ENCODE peak calls at places on chromosomes 7 and 10, in seven cellular contexts. I is SK-N-SH, J is HepG2, L is GM12878, Y is colonic mucosa, R is neural progenitor cell, Z is IMR-90. N is an unnamed sample.

GRCh38 chr7:22676385-22676784 is 50.6 kb upstream of the IL6 start:
- DNase-seq in J (no peak), Z (no peak), Y (no peak), I (no peak), R (no peak), L (no peak), N (no peak)

GRCh38 chr7:113026941-113027340 is 59.7 kb downstream of the GPR85 start:
- DNase-seq in J (no peak), R (peak), Z (peak), I (no peak), Y (no peak), L (no peak), N (no peak)

GRCh38 chr7:75993689-75994387 is 557 bp downstream of the TMEM120A start:
- DNase-seq in J (peak), I (peak), R (peak), Y (peak), Z (peak), L (no peak), N (no peak)

GRCh38 chr7:132650498-132650897 is 74.2 kb upstream of the PLXNA4 start:
- DNase-seq in Z (peak), R (no peak), L (no peak), I (no peak), Y (no peak), J (no peak), N (no peak)

GRCh38 chr7:84187087-84187805 is 7.3 kb downstream of the SEMA3A start:
- DNase-seq in Z (no peak), I (no peak), Y (no peak), R (no peak), J (no peak), L (no peak), N (no peak)

GRCh38 chr7:27424749-27425148 is 182.1 kb downstream of the EVX1 start:
- DNase-seq in R (no peak), J (no peak), Y (peak), Z (no peak), L (no peak), I (no peak), N (no peak)

GRCh38 chr10:110501142-110501937 is 3.6 kb downstream of the DUSP5 start:
- DNase-seq in L (peak), R (peak), I (peak), Z (peak), Y (peak), J (peak), N (no peak)

GRCh38 chr7:22005151-22005550 is 59.5 kb upstream of the CDCA7L start:
- DNase-seq in L (no peak), I (no peak), J (no peak), Y (no peak), Z (no peak), R (no peak), N (no peak)

GRCh38 chr10:28661035-28661434 is 16.3 kb upstream of the BAMBI start:
- DNase-seq in Z (peak), Y (no peak), I (no peak), J (no peak), R (no peak), L (no peak), N (no peak)

GRCh38 chr7:55075464-55075971 is 56.7 kb downstream of the EGFR start:
- DNase-seq in Z (no peak), J (no peak), L (no peak), Y (peak), I (no peak), R (no peak), N (no peak)

GRCh38 chr10:130053561-130053960 is 57.1 kb downstream of the C10orf143 start:
- DNase-seq in Z (no peak), I (no peak), R (no peak), Y (no peak), J (no peak), L (no peak), N (peak)

GRCh38 chr10:124403548-124403947 is 15.2 kb downstream of the OAT start:
- DNase-seq in L (peak), I (peak), Z (peak), R (peak), Y (no peak), J (peak), N (peak)

GRCh38 chr7:91836065-91836368 is 44.5 kb downstream of the MTERF1 start:
- DNase-seq in L (no peak), I (no peak), Z (peak), Y (no peak), R (no peak), J (no peak), N (no peak)

GRCh38 chr10:97774811-97775294 is 3.1 kb upstream of the SFRP5 start:
- DNase-seq in Y (no peak), J (peak), R (no peak), L (no peak), I (no peak), Z (no peak), N (no peak)

GRCh38 chr10:116848912-116849270 is 408 bp upstream of the ENO4 start:
- DNase-seq in Z (no peak), R (no peak), J (no peak), Y (no peak), L (no peak), I (no peak), N (no peak)

GRCh38 chr7:24824896-24825295 is 67.6 kb upstream of the GSDME start:
- DNase-seq in L (no peak), I (no peak), Y (no peak), J (no peak), Z (no peak), R (no peak), N (no peak)

GRCh38 chr10:132283604-132284382 is 24.0 kb downstream of the STK32C start:
- DNase-seq in R (no peak), Y (no peak), I (no peak), L (no peak), Z (no peak), J (peak), N (no peak)

GRCh38 chr10:13189946-13190345 is 28.6 kb downstream of the MCM10 start:
- DNase-seq in I (no peak), Y (no peak), J (no peak), Z (peak), L (no peak), R (no peak), N (no peak)

GRCh38 chr7:129914536-129915272 is 38.1 kb downstream of the UBE2H start:
- DNase-seq in R (no peak), Y (no peak), L (no peak), Z (no peak), J (no peak), I (no peak), N (no peak)

GRCh38 chr7:108201766-108202165 is 71.6 kb upstream of the LAMB4 start:
- DNase-seq in Z (no peak), J (no peak), R (no peak), I (no peak), L (no peak), Y (no peak), N (no peak)

GRCh38 chr7:87220026-87220733 is 648 bp upstream of the TMEM243 start:
- DNase-seq in Y (peak), R (peak), I (peak), Z (peak), L (no peak), J (peak), N (no peak)

GRCh38 chr7:41809487-41810257 is 106.8 kb upstream of the INHBA start:
- DNase-seq in Y (no peak), R (no peak), J (no peak), I (no peak), Z (peak), L (no peak), N (no peak)

GRCh38 chr7:92259610-92260247 is 14.0 kb downstream of the ANKIB1 start:
- DNase-seq in L (no peak), Z (no peak), J (no peak), R (no peak), Y (no peak), I (no peak), N (no peak)

GRCh38 chr7:98423043-98423442 is 22.2 kb upstream of the BAIAP2L1 start:
- DNase-seq in Z (peak), R (no peak), I (peak), L (no peak), Y (no peak), J (peak), N (no peak)

GRCh38 chr10:72539137-72539536 is 86.7 kb downstream of the MICU1 start:
- DNase-seq in I (no peak), Y (no peak), J (no peak), R (no peak), L (no peak), Z (no peak), N (no peak)

GRCh38 chr7:19522486-19522885 is 186.4 kb downstream of the POLR1F start:
- DNase-seq in Y (no peak), R (no peak), J (no peak), Z (peak), I (no peak), L (no peak), N (no peak)

GRCh38 chr10:42952931-42953683 is 123.8 kb upstream of the RET start:
- DNase-seq in J (no peak), L (no peak), I (no peak), R (no peak), Y (peak), Z (no peak), N (no peak)

GRCh38 chr7:32142649-32143048 is 72.4 kb upstream of the PDE1C start:
- DNase-seq in I (no peak), Y (no peak), R (no peak), L (no peak), J (no peak), Z (peak), N (no peak)

GRCh38 chr7:9241826-9242225 is 808.4 kb downstream of the NXPH1 start:
- DNase-seq in R (no peak), Y (no peak), I (no peak), Z (no peak), J (no peak), L (no peak), N (no peak)

GRCh38 chr10:78756604-78757442 is 311.9 kb upstream of the ZMIZ1 start:
- DNase-seq in I (no peak), Z (peak), J (peak), R (peak), Y (peak), L (no peak), N (no peak)

GRCh38 chr7:155944901-155945300 is 132.6 kb upstream of the SHH start:
- DNase-seq in I (no peak), Z (no peak), R (peak), L (no peak), Y (no peak), J (no peak), N (no peak)

GRCh38 chr10:43304687-43305333 is 37.9 kb upstream of the RASGEF1A start:
- DNase-seq in L (no peak), R (peak), Y (peak), J (no peak), Z (peak), I (peak), N (no peak)

GRCh38 chr7:159105845-159106614 is 38.6 kb downstream of the VIPR2 start:
- DNase-seq in J (no peak), L (no peak), I (no peak), Z (no peak), R (peak), Y (no peak), N (no peak)

GRCh38 chr10:83542774-83543291 is 596.5 kb upstream of the GHITM start:
- DNase-seq in R (peak), J (no peak), L (peak), I (no peak), Y (no peak), Z (no peak), N (no peak)
- H3K9ac ChIP-seq in R (no peak), J (no peak), L (no peak), I (no peak), Y (no peak), Z (no peak), N (no peak)

GRCh38 chr7:77696643-77697534 is 630 bp downstream of the RSBN1L start:
- DNase-seq in L (no peak), Z (peak), I (peak), R (peak), J (peak), Y (peak), N (no peak)

GRCh38 chr7:77696057-77696642 is at the start of gene RSBN1L:
- DNase-seq in I (peak), Y (peak), R (peak), J (peak), Z (peak), L (peak), N (peak)

GRCh38 chr7:77697535-77697831 is 1.2 kb downstream of the RSBN1L start:
- DNase-seq in L (no peak), I (peak), R (no peak), Z (no peak), Y (no peak), J (no peak), N (no peak)

GRCh38 chr7:77698042-77698625 is 1.9 kb downstream of the RSBN1L start:
- DNase-seq in J (no peak), Y (no peak), Z (no peak), I (no peak), R (no peak), L (no peak), N (no peak)

DNA sequence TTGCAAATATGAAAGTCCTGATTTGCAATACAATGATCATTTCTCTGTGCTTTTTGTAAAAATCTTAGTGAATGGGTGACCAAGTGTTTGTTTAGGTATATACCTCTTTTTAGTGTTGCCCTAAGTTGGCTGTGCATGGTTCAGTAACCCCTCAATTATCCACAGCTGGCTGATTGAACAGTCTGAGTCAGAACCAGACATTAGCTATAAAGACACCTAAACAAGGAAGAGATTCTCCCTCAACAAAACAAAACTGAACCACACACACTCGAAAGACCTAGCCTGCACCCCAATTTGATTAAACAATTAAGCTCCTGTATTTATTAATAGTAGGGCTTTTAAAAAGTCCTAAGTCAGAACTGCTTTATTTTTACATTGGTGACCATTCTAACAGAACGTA is 2.8 kb downstream of the RSBN1L start:
- DNase-seq in Z (no peak), I (peak), J (no peak), Y (no peak), R (peak), L (peak), N (no peak)
- H3K9ac ChIP-seq in Z (no peak), I (peak), J (no peak), Y (peak), R (no peak), L (peak), N (peak)

DNA sequence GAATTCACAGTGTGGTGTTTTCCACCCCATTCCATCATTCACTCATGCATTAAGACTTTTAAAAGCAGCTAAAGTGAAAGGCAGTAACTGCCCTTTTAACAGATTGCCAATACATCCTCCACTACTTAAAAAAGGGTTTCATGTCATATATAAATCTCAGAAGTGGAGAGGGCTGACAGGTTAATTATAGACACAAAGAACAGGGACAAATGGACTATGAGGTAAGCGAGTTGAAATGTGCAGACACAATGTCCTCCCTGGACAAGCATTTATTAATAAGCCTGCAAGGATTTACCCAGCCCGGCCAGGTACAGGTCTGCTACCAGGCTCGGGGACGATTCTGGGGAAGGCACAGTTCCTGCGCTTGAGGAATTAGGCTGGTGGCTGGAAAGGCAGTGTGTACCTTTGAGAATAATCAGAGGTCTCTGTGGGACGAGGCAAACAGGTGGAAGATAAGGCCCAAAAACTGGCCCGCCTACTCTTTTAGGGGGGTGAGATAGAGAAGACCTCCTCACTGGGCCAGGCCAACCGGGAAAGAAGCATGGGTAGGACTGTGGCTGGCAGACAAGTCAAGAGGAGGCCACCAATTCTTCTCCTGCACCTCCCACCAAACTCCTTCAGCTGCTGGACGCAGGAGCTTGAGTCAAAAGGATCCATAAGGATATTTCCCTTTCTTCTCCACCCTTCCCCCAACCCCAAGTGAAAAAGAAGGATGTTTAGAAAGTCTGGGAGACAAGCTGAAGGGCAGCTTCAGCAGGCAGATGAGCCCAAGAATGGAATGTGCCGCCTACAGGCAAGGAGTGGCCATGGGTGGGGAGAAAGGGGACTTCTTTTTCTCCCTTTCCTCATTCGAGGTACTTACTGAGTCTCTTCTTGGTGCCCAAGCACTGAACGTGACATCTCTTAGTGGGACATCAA is 1.5 kb downstream of the PDLIM1 start:
- DNase-seq in Y (peak), Z (no peak), J (no peak), I (no peak), L (no peak), R (peak), N (no peak)
- H3K9ac ChIP-seq in Y (peak), Z (peak), J (peak), I (peak), L (peak), R (no peak), N (no peak)

DNA sequence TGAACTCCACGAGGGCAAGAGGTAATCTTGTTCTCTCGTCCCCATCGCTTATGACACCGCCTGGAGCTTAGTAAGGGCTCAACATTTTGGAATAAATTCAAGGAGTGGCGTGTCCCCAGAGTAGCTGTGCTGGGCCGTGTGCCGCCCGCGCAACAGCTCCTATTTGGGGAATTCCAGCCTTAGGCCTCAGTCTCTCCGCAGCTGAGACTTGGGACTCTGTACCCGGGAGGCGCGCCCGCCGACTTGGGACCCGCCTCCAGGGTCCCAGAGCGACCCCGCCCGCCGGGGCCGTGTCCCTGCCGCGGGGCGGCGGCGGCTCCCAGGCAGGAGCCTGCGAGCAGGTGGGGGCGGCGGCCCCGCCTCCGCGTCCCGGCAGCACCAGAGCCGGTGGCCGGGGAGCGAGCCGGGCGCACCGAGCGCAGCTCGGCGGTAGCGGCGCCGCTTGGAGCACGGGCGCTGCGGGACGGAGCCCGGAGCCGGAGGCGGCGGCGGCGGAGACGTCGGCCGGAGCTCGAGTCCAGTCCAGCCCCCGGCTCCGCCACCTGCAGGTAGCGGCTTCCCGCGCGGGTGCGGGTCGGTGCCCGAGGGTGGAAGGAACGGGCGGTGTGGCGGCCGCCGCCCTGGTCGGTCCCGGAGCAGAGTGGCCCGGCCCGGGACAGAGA is at the start of gene WIPF3:
- DNase-seq in Y (peak), Z (no peak), L (no peak), R (peak), J (no peak), I (peak), N (no peak)
- H3K9ac ChIP-seq in Y (no peak), Z (no peak), L (no peak), R (no peak), J (no peak), I (no peak), N (no peak)

N was measured in SK-N-MC.